ENCODE peak calls at places on chromosomes 13 and 19, in six cellular contexts. S is cardiac muscle cell, Q is heart right ventricle, C is H1, A is thoracic aorta, Y is colonic mucosa. H is an unnamed sample.

GRCh38 chr19:5452594-5453565 is 2.3 kb upstream of the ZNRF4 start:
- DNase-seq in C (no peak), Y (no peak), Q (no peak), A (no peak), S (no peak), H (no peak)

GRCh38 chr13:98443329-98443728 is 133.6 kb downstream of the STK24 start:
- DNase-seq in Q (no peak), C (no peak), S (no peak), Y (no peak), A (no peak), H (peak; percentile 58)

GRCh38 chr19:10432736-10433130 is 12.4 kb downstream of the PDE4A start:
- DNase-seq in S (no peak), C (no peak), Y (no peak), A (no peak), Q (no peak), H (no peak)

GRCh38 chr13:79070343-79070974 is 335.6 kb downstream of the RBM26 start:
- DNase-seq in S (no peak), Y (no peak), Q (no peak), A (no peak), C (no peak), H (no peak)

GRCh38 chr19:7069042-7069903 is at the start of gene ZNF557:
- DNase-seq in S (peak; percentile 97), Q (peak; percentile 99), Y (peak; percentile 99), C (peak; percentile 87), A (peak; percentile 98), H (peak; percentile 99)

GRCh38 chr13:86689901-86690300 is 890.7 kb upstream of the SLITRK6 start:
- DNase-seq in S (no peak), Y (no peak), Q (no peak), A (no peak), C (no peak), H (no peak)

GRCh38 chr13:44434441-44435141 is 61.0 kb downstream of the SERP2 start:
- DNase-seq in C (no peak), S (no peak), A (no peak), Y (no peak), Q (no peak), H (peak; percentile 16)

GRCh38 chr19:14786421-14786851 is 8.1 kb upstream of the ADGRE2 start:
- DNase-seq in A (no peak), S (peak; percentile 25), Y (no peak), Q (no peak), C (no peak), H (no peak)

GRCh38 chr19:58045411-58046050 is 11.7 kb downstream of the ZSCAN1 start:
- DNase-seq in Q (no peak), C (no peak), A (no peak), Y (no peak), S (no peak), H (no peak)

GRCh38 chr19:13460045-13460444 is 46.2 kb downstream of the CACNA1A start:
- DNase-seq in C (no peak), Q (no peak), A (no peak), S (no peak), Y (no peak), H (no peak)

GRCh38 chr19:10093295-10094186 is 7.4 kb downstream of the SHFL start:
- DNase-seq in C (no peak), S (no peak), Q (no peak), Y (no peak), A (no peak), H (no peak)

GRCh38 chr19:39557791-39558622 is 18.0 kb upstream of the EID2 start:
- DNase-seq in S (peak; percentile 3), Q (no peak), C (no peak), A (no peak), Y (no peak), H (peak; percentile 66)

GRCh38 chr13:77136902-77137420 is 110.0 kb upstream of the FBXL3 start:
- DNase-seq in Y (no peak), S (no peak), A (no peak), C (no peak), Q (no peak), H (peak; percentile 64)

GRCh38 chr13:82800391-82800790 is 1081.9 kb downstream of the SLITRK1 start:
- DNase-seq in C (no peak), Y (no peak), Q (no peak), S (no peak), A (no peak), H (peak; percentile 55)

GRCh38 chr19:7894612-7895309 is 6.5 kb downstream of the LRRC8E start:
- DNase-seq in C (no peak), A (no peak), Y (peak; percentile 65), S (no peak), Q (no peak), H (no peak)

GRCh38 chr19:1789282-1790020 is 22.6 kb downstream of the ATP8B3 start:
- DNase-seq in S (peak; percentile 33), Y (no peak), A (no peak), Q (no peak), C (no peak), H (no peak)

GRCh38 chr13:113207890-113208423 is 512 bp downstream of the PCID2 start:
- DNase-seq in C (no peak), A (no peak), Y (peak; percentile 50), S (peak; percentile 60), Q (no peak), H (peak; percentile 67)

GRCh38 chr19:1333789-1334188 is 48.1 kb downstream of the EFNA2 start:
- DNase-seq in A (no peak), S (no peak), C (no peak), Y (no peak), Q (no peak), H (no peak)

GRCh38 chr13:107043016-107043957 is 475.4 kb upstream of the ARGLU1 start:
- DNase-seq in A (no peak), Y (no peak), C (no peak), S (no peak), Q (no peak), H (peak; percentile 50)

GRCh38 chr13:76398426-76398825 is 487.8 kb downstream of the KCTD12 start:
- DNase-seq in S (no peak), A (no peak), C (no peak), Y (no peak), Q (no peak), H (no peak)

GRCh38 chr19:14554382-14554812 is 17.5 kb downstream of the NDUFB7 start:
- DNase-seq in Q (no peak), S (no peak), C (no peak), A (no peak), Y (peak; percentile 45), H (no peak)

GRCh38 chr19:5990289-5990797 is 12.4 kb upstream of the RANBP3 start:
- DNase-seq in A (no peak), Y (no peak), C (no peak), Q (no peak), S (no peak), H (no peak)

GRCh38 chr19:3814648-3815047 is 28.5 kb upstream of the MATK start:
- DNase-seq in C (no peak), A (no peak), Y (no peak), S (no peak), Q (no peak), H (no peak)

GRCh38 chr19:1503089-1503924 is 9.5 kb downstream of the ADAMTSL5 start:
- DNase-seq in A (no peak), Q (no peak), S (peak; percentile 64), C (no peak), Y (peak; percentile 62), H (peak; percentile 79)

GRCh38 chr19:15379996-15380647 is 535 bp upstream of the AKAP8 start:
- DNase-seq in C (peak; percentile 68), Q (peak; percentile 49), S (peak; percentile 69), A (no peak), Y (peak; percentile 69), H (peak; percentile 54)

GRCh38 chr19:48760514-48761221 is 5.3 kb downstream of the FGF21 start:
- DNase-seq in Y (no peak), C (no peak), A (no peak), Q (peak; percentile 53), S (no peak), H (no peak)

GRCh38 chr13:101454767-101455166 is 2.3 kb downstream of the ITGBL1 start:
- DNase-seq in C (no peak), S (no peak), Y (no peak), A (no peak), Q (no peak), H (peak; percentile 44)

GRCh38 chr13:25117312-25117711 is 21.4 kb downstream of the PABPC3 start:
- DNase-seq in A (no peak), Q (no peak), Y (no peak), S (no peak), C (no peak), H (no peak)

GRCh38 chr13:113220877-113221276 is 11.5 kb downstream of the CUL4A start:
- DNase-seq in Q (peak; percentile 53), C (no peak), Y (no peak), S (no peak), A (no peak), H (peak; percentile 11)

GRCh38 chr19:30851646-30852045 is 479.5 kb downstream of the ZNF536 start:
- DNase-seq in Y (no peak), Q (no peak), A (no peak), C (no peak), S (no peak), H (no peak)
- H3K4me3 ChIP-seq in Y (no peak overlapping the region), Q (no peak overlapping the region), A (no peak overlapping the region), C (no peak overlapping the region), S (no peak overlapping the region), H (no peak overlapping the region)

GRCh38 chr13:110447801-110448200 is 113.7 kb downstream of the RAB20 start:
- DNase-seq in A (no peak), Y (no peak), Q (no peak), S (no peak), C (no peak), H (no peak)

GRCh38 chr13:110445722-110446569 is 115.6 kb downstream of the RAB20 start:
- DNase-seq in C (no peak), Q (no peak), S (no peak), A (no peak), Y (no peak), H (no peak)

GRCh38 chr13:110446570-110446880 is 115.0 kb downstream of the RAB20 start:
- DNase-seq in Q (no peak), C (no peak), S (no peak), A (no peak), Y (no peak), H (no peak)

GRCh38 chr13:110448230-110448629 is 113.3 kb downstream of the RAB20 start:
- DNase-seq in C (no peak), S (peak; percentile 14), Y (no peak), Q (no peak), A (no peak), H (peak; percentile 65)

GRCh38 chr13:110447058-110447511 is 114.4 kb downstream of the RAB20 start:
- DNase-seq in Q (no peak), A (no peak), Y (no peak), S (no peak), C (no peak), H (peak; percentile 70)
- H3K9me3 ChIP-seq in Q (no peaks in the 10 kb centered on the region), A (no peaks in the 10 kb centered on the region), Y (no peaks in the 10 kb centered on the region), S (no peaks in the 10 kb centered on the region), C (no peaks in the 10 kb centered on the region), H (no peaks in the 10 kb centered on the region)

DNA sequence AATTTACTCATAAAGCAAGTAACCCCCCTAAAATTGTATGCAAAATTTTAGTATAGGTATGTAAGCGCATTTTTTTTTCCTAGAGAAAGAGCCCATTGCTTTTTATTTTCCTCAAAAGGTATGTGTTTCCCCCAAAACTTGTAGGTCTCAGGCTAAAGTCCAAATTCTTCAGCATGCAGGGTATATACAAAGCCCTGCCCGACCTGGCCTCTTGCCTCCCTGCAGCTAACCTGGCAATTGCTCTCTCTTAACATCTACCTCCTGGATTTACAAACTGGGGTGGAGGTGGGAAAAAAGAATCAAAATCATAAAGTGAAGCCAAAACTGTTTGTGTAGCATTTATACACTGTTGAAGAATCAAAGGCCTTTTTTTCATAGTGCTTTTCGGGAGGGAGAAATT is 107.8 kb downstream of the KCNRG start:
- DNase-seq in Q (no peak), S (no peak), Y (no peak), A (no peak), C (no peak), H (no peak)
- H3K4me3 ChIP-seq in Q (peak overlapping the region; percentile 96), S (peak overlapping the region; percentile 68), Y (no peak overlapping the region), A (peak overlapping the region; percentile 93), C (no peak overlapping the region), H (peak overlapping the region; percentile 95)

GRCh38 chr13:21833921-21834320 is 163.0 kb downstream of the FGF9 start:
- DNase-seq in Y (no peak), A (no peak), S (no peak), Q (no peak), C (no peak), H (no peak)
- H3K9me3 ChIP-seq in Y (no peaks in the 10 kb centered on the region), A (no peaks in the 10 kb centered on the region), S (no peaks in the 10 kb centered on the region), Q (no peaks in the 10 kb centered on the region), C (no peaks in the 10 kb centered on the region), H (no peaks in the 10 kb centered on the region)